ENCODE peak calls at places on chromosomes 3 and 15, in four cellular contexts. L, J, C and U are unnamed samples.

GRCh38 chr15:37038716-37039106 is 61.6 kb downstream of the MEIS2 start:
- DNase-seq in C (no peak), L (no peak), J (no peak), U (no peak)

GRCh38 chr15:80478075-80478474 is 73.9 kb downstream of the ARNT2 start:
- DNase-seq in L (no peak), J (no peak), C (peak), U (peak)

GRCh38 chr3:179806177-179806576 is 153.3 kb downstream of the USP13 start:
- DNase-seq in J (no peak), C (peak), L (no peak), U (no peak)

GRCh38 chr3:40073310-40074007 is 236.0 kb upstream of the EIF1B start:
- DNase-seq in L (no peak), C (no peak), J (no peak), U (no peak)

GRCh38 chr3:15513121-15513520 is 8.4 kb downstream of the COLQ start:
- DNase-seq in C (no peak), J (no peak), L (no peak), U (no peak)

GRCh38 chr3:113890256-113890900 is 51.8 kb downstream of the GRAMD1C start:
- DNase-seq in C (no peak), L (no peak), J (no peak), U (no peak)

GRCh38 chr15:89165677-89166076 is 55.7 kb downstream of the RLBP1 start:
- DNase-seq in C (no peak), L (no peak), J (no peak), U (peak)

GRCh38 chr3:72899349-72899765 is 11.5 kb downstream of the GXYLT2 start:
- DNase-seq in J (no peak), L (no peak), C (peak), U (no peak)

GRCh38 chr3:13647314-13648059 is 98.6 kb downstream of the FBLN2 start:
- DNase-seq in L (no peak), C (peak), J (no peak), U (no peak)

GRCh38 chr15:34808016-34808415 is 12.7 kb upstream of the ACTC1 start:
- DNase-seq in J (no peak), L (no peak), C (peak), U (peak)

GRCh38 chr15:69573815-69574472 is 121.3 kb downstream of the RPLP1 start:
- DNase-seq in C (peak), J (no peak), L (no peak), U (peak)

GRCh38 chr3:40719660-40720287 is 195.0 kb downstream of the ZNF621 start:
- DNase-seq in J (no peak), C (peak), L (no peak), U (peak)

GRCh38 chr15:83887404-83887803 is 233.5 kb downstream of the ADAMTSL3 start:
- DNase-seq in C (no peak), J (no peak), L (no peak), U (no peak)

GRCh38 chr3:16060945-16061344 is 113.5 kb upstream of the GALNT15 start:
- DNase-seq in J (peak), C (peak), L (no peak), U (peak)

GRCh38 chr3:54951405-54951804 is 23.5 kb upstream of the LRTM1 start:
- DNase-seq in C (peak), L (no peak), J (peak), U (peak)

GRCh38 chr15:63430766-63431451 is 49.3 kb upstream of the CA12 start:
- DNase-seq in L (no peak), J (no peak), C (peak), U (no peak)

GRCh38 chr3:157447026-157447694 is 10.5 kb downstream of the PTX3 start:
- DNase-seq in C (peak), J (no peak), L (no peak), U (peak)

GRCh38 chr3:111803123-111803593 is 55.9 kb upstream of the PHLDB2 start:
- DNase-seq in J (peak), L (no peak), C (peak), U (peak)

GRCh38 chr3:105883798-105884377 is 15.1 kb upstream of the CBLB start:
- DNase-seq in L (no peak), C (no peak), J (no peak), U (no peak)

GRCh38 chr3:52317178-52317577 is 1.1 kb downstream of the DNAH1 start:
- DNase-seq in J (no peak), C (no peak), L (no peak), U (no peak)

GRCh38 chr3:145939431-145939830 is 221.6 kb downstream of the PLOD2 start:
- DNase-seq in L (no peak), C (no peak), J (no peak), U (no peak)

GRCh38 chr3:184952671-184953070 is 140.7 kb downstream of the VPS8 start:
- DNase-seq in J (no peak), C (peak), L (no peak), U (peak)

GRCh38 chr3:181729071-181729915 is 17.6 kb downstream of the SOX2 start:
- DNase-seq in C (no peak), J (no peak), L (no peak), U (no peak)

GRCh38 chr3:18300916-18301315 is 124.2 kb downstream of the SATB1 start:
- DNase-seq in L (no peak), J (no peak), C (no peak), U (no peak)

GRCh38 chr15:101123222-101123910 is 128.5 kb downstream of the CHSY1 start:
- DNase-seq in J (no peak), L (no peak), C (peak), U (peak)

GRCh38 chr15:101122806-101123205 is 129.0 kb downstream of the CHSY1 start:
- DNase-seq in L (no peak), J (no peak), C (no peak), U (no peak)

GRCh38 chr15:101120961-101121360 is 130.9 kb downstream of the CHSY1 start:
- DNase-seq in J (no peak), C (no peak), L (no peak), U (no peak)

GRCh38 chr15:101121511-101122090 is 130.2 kb downstream of the CHSY1 start:
- DNase-seq in L (no peak), C (peak), J (peak), U (peak)

DNA sequence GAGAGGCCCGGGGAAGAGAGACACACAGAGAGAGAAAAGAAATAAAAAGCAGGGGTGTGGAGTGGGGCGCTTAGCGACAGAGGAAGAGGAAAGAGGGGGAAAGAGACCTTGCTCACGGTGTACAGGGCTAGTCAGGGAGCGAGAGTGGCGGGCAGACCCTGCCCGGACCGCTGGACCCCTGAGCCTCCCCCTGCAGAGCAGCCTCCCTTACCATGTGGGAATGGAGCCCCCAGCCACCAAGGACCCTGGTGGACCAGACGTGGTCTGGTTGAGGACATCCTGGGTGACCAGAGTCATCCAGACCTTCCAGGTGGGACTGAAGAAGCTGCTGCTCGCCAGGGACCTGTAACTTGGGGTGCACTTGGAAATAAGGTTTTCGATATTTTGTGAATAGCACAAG is 129.6 kb downstream of the CHSY1 start:
- DNase-seq in J (no peak), L (no peak), C (no peak), U (no peak)
- H3K4me3 ChIP-seq in J (peak), L (no peak), C (no peak), U (no peak)

DNA sequence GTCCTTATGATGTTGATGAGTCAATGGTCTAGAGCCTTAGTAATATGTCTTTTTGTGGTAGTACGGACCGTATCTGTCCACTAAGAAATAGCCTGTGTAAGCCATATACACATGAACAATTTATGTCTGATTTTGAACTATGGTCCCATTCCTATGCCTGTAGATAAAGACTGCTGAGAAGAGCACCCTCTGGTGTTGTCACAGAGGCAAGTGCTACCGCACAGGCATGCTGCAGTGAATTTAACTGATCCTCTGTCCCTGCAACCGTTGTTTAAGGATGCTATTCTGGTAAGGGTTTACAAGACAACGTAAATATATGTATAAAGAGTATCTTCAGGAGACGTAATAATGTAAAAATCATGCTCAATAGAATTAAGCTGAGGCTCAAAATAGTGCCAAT is 170.7 kb downstream of the UBE3A start:
- DNase-seq in C (no peak), L (no peak), J (no peak), U (no peak)
- H3K4me3 ChIP-seq in C (no peak), L (no peak), J (no peak), U (no peak)

DNA sequence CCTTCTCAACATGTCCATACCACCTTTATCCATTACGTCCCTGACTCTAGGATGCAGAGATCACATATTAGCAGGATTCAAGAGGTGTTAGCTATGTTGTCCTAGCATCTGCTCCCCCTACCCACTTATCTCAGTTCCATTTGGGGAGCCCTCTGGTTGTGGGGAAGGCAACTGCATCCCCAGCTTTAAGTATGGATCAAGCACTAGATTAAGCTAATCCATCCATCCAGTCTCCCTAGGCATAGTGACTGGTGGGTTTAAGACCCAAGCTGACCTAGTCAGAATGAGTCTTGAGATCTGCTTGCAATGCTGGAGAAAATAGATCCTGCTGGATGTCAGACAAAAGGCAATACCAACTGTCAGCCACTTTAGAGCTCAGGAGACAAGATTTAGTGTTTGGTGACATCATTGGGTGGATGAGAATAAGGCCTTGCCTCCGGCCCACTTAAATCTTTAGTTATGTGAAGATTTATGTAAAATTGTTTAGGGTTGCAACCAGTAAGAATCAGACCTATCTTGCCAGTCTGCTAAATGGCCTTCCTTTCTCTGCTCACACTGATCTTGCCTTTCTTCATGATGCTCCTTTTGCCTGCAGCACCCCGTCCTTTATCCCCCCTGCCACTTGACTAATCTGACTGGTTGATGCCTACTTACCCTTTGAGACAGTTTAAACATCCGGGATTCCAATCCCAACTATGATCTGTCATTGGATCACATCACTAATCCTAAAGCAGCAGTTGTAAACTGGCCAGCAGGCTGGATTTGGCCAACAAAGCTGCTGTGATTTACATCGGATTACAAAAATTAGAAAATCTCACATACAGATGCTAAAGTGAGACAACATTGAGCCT is 2.1 kb upstream of the ISY1 start:
- DNase-seq in C (no peak), L (no peak), J (no peak), U (no peak)
- H3K4me3 ChIP-seq in C (no peak), L (no peak), J (peak), U (no peak)

GRCh38 chr3:42906905-42907183 is 902 bp downstream of the ZNF662 start:
- DNase-seq in J (no peak), L (no peak), C (no peak), U (no peak)
- H3K4me3 ChIP-seq in J (peak), L (no peak), C (no peak), U (no peak)

GRCh38 chr3:123616593-123616992 is 31.7 kb upstream of the HACD2 start:
- DNase-seq in J (no peak), L (no peak), C (no peak), U (no peak)

GRCh38 chr3:123621510-123622189 is 36.8 kb upstream of the HACD2 start:
- DNase-seq in C (no peak), L (no peak), J (no peak), U (no peak)

GRCh38 chr3:123618768-123619484 is 34.1 kb upstream of the HACD2 start:
- DNase-seq in L (no peak), J (peak), C (peak), U (peak)

GRCh38 chr3:123620338-123620737 is 35.5 kb upstream of the HACD2 start:
- DNase-seq in J (no peak), L (no peak), C (peak), U (peak)

DNA sequence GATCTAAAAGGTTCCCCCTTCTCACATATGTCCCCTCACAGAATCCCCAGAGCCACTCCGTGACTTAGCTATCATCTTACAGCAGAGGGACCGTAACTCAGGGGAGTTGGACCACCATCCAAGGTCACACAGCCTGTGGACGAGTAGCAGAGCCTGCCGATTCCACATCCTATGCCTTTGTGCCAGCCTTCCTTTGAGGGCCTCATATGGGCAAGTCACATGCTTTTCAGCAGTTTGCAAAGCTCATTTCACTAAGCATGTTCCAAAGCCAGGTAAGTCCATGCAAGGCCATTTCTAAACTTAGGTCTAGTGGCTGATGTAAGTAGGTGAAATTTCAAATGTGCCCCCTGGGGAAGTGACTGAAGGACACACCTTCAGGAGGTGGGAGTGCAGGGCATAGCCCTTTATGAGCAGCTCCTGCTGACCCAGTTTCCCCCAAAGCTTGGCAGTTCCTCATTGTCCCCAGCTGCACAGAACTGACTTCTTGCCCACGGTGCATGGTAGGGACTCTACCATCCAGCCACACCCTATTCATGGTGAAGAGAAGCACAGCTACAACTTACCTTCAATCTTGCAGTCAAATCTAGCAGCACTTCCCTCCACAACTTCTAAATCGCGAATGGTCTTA is 33.3 kb upstream of the HACD2 start:
- DNase-seq in L (no peak), C (no peak), J (no peak), U (no peak)
- H3K4me3 ChIP-seq in L (no peak), C (no peak), J (no peak), U (no peak)

GRCh38 chr15:52710050-52710709 is 31.0 kb upstream of the ATOSA start:
- DNase-seq in C (peak), J (no peak), L (no peak), U (no peak)
- H3K4me3 ChIP-seq in C (no peak), J (no peak), L (no peak), U (no peak)

GRCh38 chr3:57792198-57792597 is 36.1 kb downstream of the SLMAP start:
- DNase-seq in J (no peak), L (no peak), C (no peak), U (no peak)

GRCh38 chr3:57796261-57796660 is 40.2 kb downstream of the SLMAP start:
- DNase-seq in L (no peak), J (no peak), C (peak), U (no peak)

GRCh38 chr3:57794501-57794900 is 38.4 kb downstream of the SLMAP start:
- DNase-seq in J (no peak), L (no peak), C (no peak), U (no peak)

GRCh38 chr3:57794951-57795350 is 38.8 kb downstream of the SLMAP start:
- DNase-seq in L (no peak), J (no peak), C (no peak), U (no peak)

GRCh38 chr3:57793737-57794187 is 37.7 kb downstream of the SLMAP start:
- DNase-seq in L (no peak), J (no peak), C (peak), U (peak)
- H3K4me3 ChIP-seq in L (no peak), J (no peak), C (no peak), U (no peak)

GRCh38 chr3:175335229-175335628 is 476.1 kb downstream of the NAALADL2 start:
- DNase-seq in C (no peak), L (no peak), J (no peak), U (no peak)
- H3K4me3 ChIP-seq in C (no peak), L (no peak), J (no peak), U (no peak)